ENCODE peak calls at places on chromosomes 2 and 18, in eight cellular contexts. One of them, this sample, is unnamed.

GRCh38 chr2:218260742-218261423 is at the start of gene GPBAR1:
- DNase-seq in effector memory CD4-positive, alpha-beta T cell: no peak
- DNase-seq in NCI-H1694: no peak
- DNase-seq in amniotic stem cell: no peak
- DNase-seq in putamen: no peak
- DNase-seq in iris pigment epithelial cell: no peak
- DNase-seq in activated effector memory CD4-positive, alpha-beta T cell treated with anti-CD3 and anti-CD28 coated beads, Interleukin-2, amount 50 U/mL, for 16 hours: peak
- DNase-seq in left ventricle myocardium inferior: peak
- DNase-seq in this sample: no peak

GRCh38 chr2:176709991-176710390 is 440.7 kb downstream of the MTX2 start:
- DNase-seq in effector memory CD4-positive, alpha-beta T cell: no peak
- DNase-seq in NCI-H1694: no peak
- DNase-seq in amniotic stem cell: no peak
- DNase-seq in putamen: no peak
- DNase-seq in iris pigment epithelial cell: no peak
- DNase-seq in activated effector memory CD4-positive, alpha-beta T cell treated with anti-CD3 and anti-CD28 coated beads, Interleukin-2, amount 50 U/mL, for 16 hours: no peak
- DNase-seq in left ventricle myocardium inferior: no peak
- DNase-seq in this sample: no peak

GRCh38 chr2:174780191-174780590 is 15.9 kb upstream of the CHRNA1 start:
- DNase-seq in effector memory CD4-positive, alpha-beta T cell: no peak
- DNase-seq in NCI-H1694: no peak
- DNase-seq in amniotic stem cell: no peak
- DNase-seq in putamen: no peak
- DNase-seq in iris pigment epithelial cell: no peak
- DNase-seq in activated effector memory CD4-positive, alpha-beta T cell treated with anti-CD3 and anti-CD28 coated beads, Interleukin-2, amount 50 U/mL, for 16 hours: no peak
- DNase-seq in left ventricle myocardium inferior: no peak
- DNase-seq in this sample: no peak

GRCh38 chr2:32804205-32804604 is 142.5 kb upstream of the LTBP1 start:
- DNase-seq in effector memory CD4-positive, alpha-beta T cell: no peak
- DNase-seq in NCI-H1694: no peak
- DNase-seq in amniotic stem cell: no peak
- DNase-seq in putamen: no peak
- DNase-seq in iris pigment epithelial cell: no peak
- DNase-seq in activated effector memory CD4-positive, alpha-beta T cell treated with anti-CD3 and anti-CD28 coated beads, Interleukin-2, amount 50 U/mL, for 16 hours: no peak
- DNase-seq in left ventricle myocardium inferior: no peak
- DNase-seq in this sample: no peak

GRCh38 chr18:64053246-64053645 is 83.4 kb downstream of the SERPINB8 start:
- DNase-seq in effector memory CD4-positive, alpha-beta T cell: no peak
- DNase-seq in NCI-H1694: no peak
- DNase-seq in amniotic stem cell: no peak
- DNase-seq in putamen: no peak
- DNase-seq in iris pigment epithelial cell: no peak
- DNase-seq in activated effector memory CD4-positive, alpha-beta T cell treated with anti-CD3 and anti-CD28 coated beads, Interleukin-2, amount 50 U/mL, for 16 hours: no peak
- DNase-seq in left ventricle myocardium inferior: no peak
- DNase-seq in this sample: no peak

GRCh38 chr2:158740591-158740990 is 54.5 kb upstream of the DAPL1 start:
- DNase-seq in effector memory CD4-positive, alpha-beta T cell: no peak
- DNase-seq in NCI-H1694: no peak
- DNase-seq in amniotic stem cell: no peak
- DNase-seq in putamen: no peak
- DNase-seq in iris pigment epithelial cell: peak
- DNase-seq in activated effector memory CD4-positive, alpha-beta T cell treated with anti-CD3 and anti-CD28 coated beads, Interleukin-2, amount 50 U/mL, for 16 hours: no peak
- DNase-seq in left ventricle myocardium inferior: no peak
- DNase-seq in this sample: no peak

GRCh38 chr2:148643421-148643820 is 1.1 kb upstream of the EPC2 start:
- DNase-seq in effector memory CD4-positive, alpha-beta T cell: no peak
- DNase-seq in NCI-H1694: no peak
- DNase-seq in amniotic stem cell: no peak
- DNase-seq in putamen: no peak
- DNase-seq in iris pigment epithelial cell: no peak
- DNase-seq in activated effector memory CD4-positive, alpha-beta T cell treated with anti-CD3 and anti-CD28 coated beads, Interleukin-2, amount 50 U/mL, for 16 hours: no peak
- DNase-seq in left ventricle myocardium inferior: no peak
- DNase-seq in this sample: no peak

GRCh38 chr2:66281980-66282379 is 152.9 kb upstream of the MEIS1 start:
- DNase-seq in effector memory CD4-positive, alpha-beta T cell: no peak
- DNase-seq in NCI-H1694: no peak
- DNase-seq in amniotic stem cell: no peak
- DNase-seq in putamen: no peak
- DNase-seq in iris pigment epithelial cell: no peak
- DNase-seq in activated effector memory CD4-positive, alpha-beta T cell treated with anti-CD3 and anti-CD28 coated beads, Interleukin-2, amount 50 U/mL, for 16 hours: no peak
- DNase-seq in left ventricle myocardium inferior: no peak
- DNase-seq in this sample: no peak

GRCh38 chr2:58535994-58536393 is 294.9 kb upstream of the FANCL start:
- DNase-seq in effector memory CD4-positive, alpha-beta T cell: no peak
- DNase-seq in NCI-H1694: no peak
- DNase-seq in amniotic stem cell: no peak
- DNase-seq in putamen: no peak
- DNase-seq in iris pigment epithelial cell: no peak
- DNase-seq in activated effector memory CD4-positive, alpha-beta T cell treated with anti-CD3 and anti-CD28 coated beads, Interleukin-2, amount 50 U/mL, for 16 hours: no peak
- DNase-seq in left ventricle myocardium inferior: no peak
- DNase-seq in this sample: no peak

GRCh38 chr2:55311444-55311870 is 42.4 kb upstream of the MTIF2 start:
- DNase-seq in effector memory CD4-positive, alpha-beta T cell: no peak
- DNase-seq in NCI-H1694: no peak
- DNase-seq in amniotic stem cell: no peak
- DNase-seq in putamen: no peak
- DNase-seq in iris pigment epithelial cell: peak
- DNase-seq in activated effector memory CD4-positive, alpha-beta T cell treated with anti-CD3 and anti-CD28 coated beads, Interleukin-2, amount 50 U/mL, for 16 hours: no peak
- DNase-seq in left ventricle myocardium inferior: no peak
- DNase-seq in this sample: no peak

GRCh38 chr2:47005687-47006086 is 90.1 kb upstream of the MCFD2 start:
- DNase-seq in effector memory CD4-positive, alpha-beta T cell: no peak
- DNase-seq in NCI-H1694: no peak
- DNase-seq in amniotic stem cell: no peak
- DNase-seq in putamen: no peak
- DNase-seq in iris pigment epithelial cell: no peak
- DNase-seq in activated effector memory CD4-positive, alpha-beta T cell treated with anti-CD3 and anti-CD28 coated beads, Interleukin-2, amount 50 U/mL, for 16 hours: no peak
- DNase-seq in left ventricle myocardium inferior: no peak
- DNase-seq in this sample: no peak

GRCh38 chr2:111250448-111251030 is 129.8 kb downstream of the BCL2L11 start:
- DNase-seq in effector memory CD4-positive, alpha-beta T cell: no peak
- DNase-seq in NCI-H1694: no peak
- DNase-seq in amniotic stem cell: no peak
- DNase-seq in putamen: no peak
- DNase-seq in iris pigment epithelial cell: peak
- DNase-seq in activated effector memory CD4-positive, alpha-beta T cell treated with anti-CD3 and anti-CD28 coated beads, Interleukin-2, amount 50 U/mL, for 16 hours: no peak
- DNase-seq in left ventricle myocardium inferior: no peak
- DNase-seq in this sample: no peak

GRCh38 chr18:34809697-34810096 is 99.6 kb downstream of the DTNA start:
- DNase-seq in effector memory CD4-positive, alpha-beta T cell: no peak
- DNase-seq in NCI-H1694: no peak
- DNase-seq in amniotic stem cell: no peak
- DNase-seq in putamen: no peak
- DNase-seq in iris pigment epithelial cell: peak
- DNase-seq in activated effector memory CD4-positive, alpha-beta T cell treated with anti-CD3 and anti-CD28 coated beads, Interleukin-2, amount 50 U/mL, for 16 hours: no peak
- DNase-seq in left ventricle myocardium inferior: peak
- DNase-seq in this sample: peak

GRCh38 chr2:7992612-7993596 is 689.0 kb upstream of the ID2 start:
- DNase-seq in effector memory CD4-positive, alpha-beta T cell: no peak
- DNase-seq in NCI-H1694: no peak
- DNase-seq in amniotic stem cell: no peak
- DNase-seq in putamen: no peak
- DNase-seq in iris pigment epithelial cell: no peak
- DNase-seq in activated effector memory CD4-positive, alpha-beta T cell treated with anti-CD3 and anti-CD28 coated beads, Interleukin-2, amount 50 U/mL, for 16 hours: no peak
- DNase-seq in left ventricle myocardium inferior: no peak
- DNase-seq in this sample: no peak

GRCh38 chr2:240424341-240425235 is 10.9 kb upstream of the GPC1 start:
- DNase-seq in effector memory CD4-positive, alpha-beta T cell: no peak
- DNase-seq in NCI-H1694: no peak
- DNase-seq in amniotic stem cell: no peak
- DNase-seq in putamen: no peak
- DNase-seq in iris pigment epithelial cell: no peak
- DNase-seq in activated effector memory CD4-positive, alpha-beta T cell treated with anti-CD3 and anti-CD28 coated beads, Interleukin-2, amount 50 U/mL, for 16 hours: no peak
- DNase-seq in left ventricle myocardium inferior: peak
- DNase-seq in this sample: no peak

GRCh38 chr2:217951091-217951490 is 51.7 kb downstream of the TNS1 start:
- DNase-seq in effector memory CD4-positive, alpha-beta T cell: no peak
- DNase-seq in NCI-H1694: no peak
- DNase-seq in amniotic stem cell: no peak
- DNase-seq in putamen: no peak
- DNase-seq in iris pigment epithelial cell: no peak
- DNase-seq in activated effector memory CD4-positive, alpha-beta T cell treated with anti-CD3 and anti-CD28 coated beads, Interleukin-2, amount 50 U/mL, for 16 hours: no peak
- DNase-seq in left ventricle myocardium inferior: no peak
- DNase-seq in this sample: no peak

GRCh38 chr2:54411801-54412354 is 44.2 kb upstream of the SPTBN1 start:
- DNase-seq in effector memory CD4-positive, alpha-beta T cell: no peak
- DNase-seq in NCI-H1694: no peak
- DNase-seq in amniotic stem cell: no peak
- DNase-seq in putamen: no peak
- DNase-seq in iris pigment epithelial cell: peak
- DNase-seq in activated effector memory CD4-positive, alpha-beta T cell treated with anti-CD3 and anti-CD28 coated beads, Interleukin-2, amount 50 U/mL, for 16 hours: no peak
- DNase-seq in left ventricle myocardium inferior: no peak
- DNase-seq in this sample: no peak

GRCh38 chr18:59735269-59735860 is 38.1 kb upstream of the CCBE1 start:
- DNase-seq in effector memory CD4-positive, alpha-beta T cell: no peak
- DNase-seq in NCI-H1694: no peak
- DNase-seq in amniotic stem cell: no peak
- DNase-seq in putamen: no peak
- DNase-seq in iris pigment epithelial cell: no peak
- DNase-seq in activated effector memory CD4-positive, alpha-beta T cell treated with anti-CD3 and anti-CD28 coated beads, Interleukin-2, amount 50 U/mL, for 16 hours: no peak
- DNase-seq in left ventricle myocardium inferior: peak
- DNase-seq in this sample: no peak

GRCh38 chr2:25029183-25029554 is 12.7 kb upstream of the EFR3B start:
- DNase-seq in effector memory CD4-positive, alpha-beta T cell: no peak
- DNase-seq in NCI-H1694: no peak
- DNase-seq in amniotic stem cell: no peak
- DNase-seq in putamen: no peak
- DNase-seq in iris pigment epithelial cell: no peak
- DNase-seq in activated effector memory CD4-positive, alpha-beta T cell treated with anti-CD3 and anti-CD28 coated beads, Interleukin-2, amount 50 U/mL, for 16 hours: no peak
- DNase-seq in left ventricle myocardium inferior: no peak
- DNase-seq in this sample: peak

GRCh38 chr2:219107837-219108236 is 47.1 kb upstream of the IHH start:
- DNase-seq in effector memory CD4-positive, alpha-beta T cell: no peak
- DNase-seq in NCI-H1694: no peak
- DNase-seq in amniotic stem cell: no peak
- DNase-seq in putamen: no peak
- DNase-seq in iris pigment epithelial cell: no peak
- DNase-seq in activated effector memory CD4-positive, alpha-beta T cell treated with anti-CD3 and anti-CD28 coated beads, Interleukin-2, amount 50 U/mL, for 16 hours: no peak
- DNase-seq in left ventricle myocardium inferior: peak
- DNase-seq in this sample: no peak

GRCh38 chr2:239273280-239274234 is 127.3 kb downstream of the HDAC4 start:
- DNase-seq in effector memory CD4-positive, alpha-beta T cell: no peak
- DNase-seq in NCI-H1694: no peak
- DNase-seq in amniotic stem cell: no peak
- DNase-seq in putamen: no peak
- DNase-seq in iris pigment epithelial cell: no peak
- DNase-seq in activated effector memory CD4-positive, alpha-beta T cell treated with anti-CD3 and anti-CD28 coated beads, Interleukin-2, amount 50 U/mL, for 16 hours: no peak
- DNase-seq in left ventricle myocardium inferior: no peak
- DNase-seq in this sample: no peak

GRCh38 chr2:237978058-237978712 is 11.4 kb downstream of the UBE2F start:
- DNase-seq in effector memory CD4-positive, alpha-beta T cell: no peak
- DNase-seq in NCI-H1694: no peak
- DNase-seq in amniotic stem cell: no peak
- DNase-seq in putamen: peak
- DNase-seq in iris pigment epithelial cell: no peak
- DNase-seq in activated effector memory CD4-positive, alpha-beta T cell treated with anti-CD3 and anti-CD28 coated beads, Interleukin-2, amount 50 U/mL, for 16 hours: peak
- DNase-seq in left ventricle myocardium inferior: peak
- DNase-seq in this sample: no peak

GRCh38 chr18:3596324-3597158 is 146.6 kb downstream of the TGIF1 start:
- DNase-seq in effector memory CD4-positive, alpha-beta T cell: peak
- DNase-seq in NCI-H1694: no peak
- DNase-seq in amniotic stem cell: no peak
- DNase-seq in putamen: peak
- DNase-seq in iris pigment epithelial cell: peak
- DNase-seq in activated effector memory CD4-positive, alpha-beta T cell treated with anti-CD3 and anti-CD28 coated beads, Interleukin-2, amount 50 U/mL, for 16 hours: peak
- DNase-seq in left ventricle myocardium inferior: peak
- DNase-seq in this sample: no peak

GRCh38 chr18:3966246-3966984 is 488.7 kb downstream of the DLGAP1 start:
- DNase-seq in effector memory CD4-positive, alpha-beta T cell: no peak
- DNase-seq in NCI-H1694: no peak
- DNase-seq in amniotic stem cell: no peak
- DNase-seq in putamen: no peak
- DNase-seq in iris pigment epithelial cell: no peak
- DNase-seq in activated effector memory CD4-positive, alpha-beta T cell treated with anti-CD3 and anti-CD28 coated beads, Interleukin-2, amount 50 U/mL, for 16 hours: no peak
- DNase-seq in left ventricle myocardium inferior: no peak
- DNase-seq in this sample: no peak

This sample was measured in NCI-H345.